ENCODE peak calls at places on chromosomes 6 and 20, in ten cellular contexts. H is CD8-positive, alpha-beta T cell; Y is CD8-positive, alpha-beta memory T cell; C is SK-N-SH; B is HepG2; P is A549; Z is lower lobe of right lung; I is CD4-positive, alpha-beta T cell; G is psoas muscle; M is body of pancreas. O is an unnamed sample.

GRCh38 chr20:38343107-38343797 is 3.0 kb upstream of the LBP start:
- DNase-seq in P (peak), C (no peak), B (peak), I (no peak), M (peak), Z (no peak), G (no peak), Y (no peak), H (no peak), O (no peak)

GRCh38 chr6:7243188-7243942 is 69.6 kb downstream of the SSR1 start:
- DNase-seq in B (peak), P (peak), M (peak), Y (peak), I (peak), Z (peak), C (peak), H (peak), G (no peak), O (no peak)

GRCh38 chr6:33698494-33698893 is 13.0 kb downstream of the UQCC2 start:
- DNase-seq in G (peak), Y (no peak), I (no peak), C (no peak), H (no peak), P (no peak), B (no peak), Z (peak), M (no peak), O (no peak)

GRCh38 chr20:61939691-61940360 is 125.9 kb downstream of the TAF4 start:
- DNase-seq in M (no peak), C (no peak), I (no peak), B (no peak), Y (no peak), G (no peak), P (no peak), Z (peak), H (no peak), O (no peak)

GRCh38 chr6:165821754-165822153 is 158.7 kb upstream of the PDE10A start:
- DNase-seq in Z (no peak), Y (no peak), I (no peak), H (no peak), C (no peak), M (no peak), B (no peak), G (no peak), P (no peak), O (no peak)

GRCh38 chr20:45771182-45771759 is 20.4 kb downstream of the WFDC3 start:
- DNase-seq in C (peak), M (peak), G (peak), P (peak), H (peak), B (peak), Z (peak), Y (peak), I (peak), O (peak)

GRCh38 chr6:40807484-40807883 is 220.3 kb upstream of the LRFN2 start:
- DNase-seq in G (no peak), M (no peak), P (peak), Z (no peak), I (no peak), C (no peak), Y (no peak), B (no peak), H (no peak), O (no peak)

GRCh38 chr6:119207973-119208725 is 129.7 kb upstream of the FAM184A start:
- DNase-seq in H (no peak), P (no peak), C (no peak), M (no peak), Y (no peak), G (no peak), B (no peak), Z (no peak), I (no peak), O (no peak)

GRCh38 chr6:158808442-158808833 is 10.7 kb downstream of the EZR start:
- DNase-seq in B (no peak), P (no peak), Y (no peak), I (no peak), M (no peak), H (no peak), G (no peak), Z (no peak), C (no peak), O (no peak)

GRCh38 chr20:10855031-10855430 is 181.2 kb upstream of the JAG1 start:
- DNase-seq in Y (no peak), B (no peak), Z (no peak), H (no peak), P (no peak), G (no peak), I (no peak), M (no peak), C (no peak), O (no peak)

GRCh38 chr20:10855778-10856177 is 182.0 kb upstream of the JAG1 start:
- DNase-seq in Y (no peak), B (no peak), P (no peak), G (no peak), C (no peak), I (no peak), M (no peak), Z (no peak), H (no peak), O (no peak)

GRCh38 chr20:10861086-10861485 is 187.3 kb upstream of the JAG1 start:
- DNase-seq in M (no peak), H (no peak), I (no peak), Y (no peak), Z (no peak), P (peak), B (no peak), C (no peak), G (no peak), O (no peak)

GRCh38 chr20:10856237-10856636 is 182.4 kb upstream of the JAG1 start:
- DNase-seq in G (no peak), I (no peak), Z (no peak), P (peak), C (no peak), Y (no peak), B (peak), M (no peak), H (no peak), O (no peak)

GRCh38 chr20:10857362-10858070 is 183.7 kb upstream of the JAG1 start:
- DNase-seq in G (no peak), B (peak), M (peak), H (no peak), C (no peak), I (no peak), P (peak), Y (no peak), Z (no peak), O (no peak)
- H3K27ac ChIP-seq in G (no peak), B (no peak), M (no peak), H (no peak), C (no peak), I (no peak), P (peak), Y (no peak), Z (peak), O (no peak)

GRCh38 chr6:9783567-9783966 is 631.3 kb downstream of the TFAP2A start:
- DNase-seq in H (no peak), P (no peak), M (no peak), C (no peak), G (no peak), Z (no peak), B (no peak), Y (no peak), I (no peak), O (no peak)
- H3K27ac ChIP-seq in H (no peak), P (no peak), M (no peak), C (no peak), G (no peak), Z (no peak), B (no peak), Y (no peak), I (no peak), O (no peak)

GRCh38 chr6:71567562-71567961 is 279.0 kb downstream of the OGFRL1 start:
- DNase-seq in C (no peak), Y (no peak), B (no peak), H (no peak), P (no peak), I (no peak), G (no peak), Z (no peak), M (no peak), O (no peak)
- H3K27ac ChIP-seq in C (no peak), Y (no peak), B (no peak), H (no peak), P (no peak), I (no peak), G (no peak), Z (no peak), M (no peak), O (no peak)

DNA sequence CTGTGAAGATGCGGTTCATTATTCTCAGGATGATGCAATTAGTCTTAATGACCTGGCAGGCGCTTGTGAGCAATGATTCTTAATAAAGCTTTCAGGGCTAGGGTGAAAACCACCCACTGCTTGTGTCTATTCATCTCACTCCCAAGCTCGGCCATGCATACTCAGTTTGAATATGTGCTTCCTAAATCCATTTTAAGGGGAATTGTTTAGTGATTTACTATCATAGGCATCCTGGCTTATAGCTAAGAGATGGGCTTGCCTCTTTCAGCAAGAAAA is 141.1 kb upstream of the SLC24A3 start:
- DNase-seq in M (no peak), I (no peak), G (no peak), Z (no peak), Y (no peak), P (no peak), B (no peak), H (no peak), C (no peak), O (no peak)
- H3K27ac ChIP-seq in M (no peak), I (no peak), G (no peak), Z (no peak), Y (no peak), P (no peak), B (no peak), H (no peak), C (no peak), O (no peak)

GRCh38 chr6:44111434-44112417 is 15.5 kb downstream of the MRPL14 start:
- DNase-seq in Y (no peak), G (no peak), I (no peak), P (no peak), H (no peak), C (no peak), M (no peak), Z (no peak), B (peak), O (no peak)
- H3K27ac ChIP-seq in Y (no peak), G (peak), I (no peak), P (no peak), H (no peak), C (no peak), M (no peak), Z (no peak), B (peak), O (no peak)

DNA sequence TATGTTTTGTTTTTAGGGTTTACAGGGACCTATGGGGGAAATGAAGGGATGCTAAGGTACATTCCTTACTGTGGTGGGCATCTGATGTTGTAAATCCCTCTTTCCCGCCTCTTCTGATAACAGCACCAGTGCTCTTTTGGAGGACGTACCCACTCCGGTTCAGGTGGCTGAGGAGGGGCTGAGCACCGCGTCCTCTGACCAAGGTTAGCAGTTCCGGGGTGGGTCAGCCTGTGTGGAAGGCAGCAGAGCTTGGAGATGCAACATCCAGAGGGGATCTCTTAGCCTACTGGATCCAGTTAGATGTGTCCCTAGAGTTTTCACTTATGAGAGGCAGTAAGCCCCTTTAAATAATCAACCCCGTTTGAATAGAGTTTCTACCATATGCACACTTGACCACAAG is 135.3 kb upstream of the KCNG1 start:
- DNase-seq in P (no peak), G (no peak), H (no peak), Z (no peak), M (no peak), I (no peak), B (no peak), C (no peak), Y (no peak), O (no peak)
- H3K27ac ChIP-seq in P (no peak), G (no peak), H (no peak), Z (no peak), M (no peak), I (no peak), B (no peak), C (no peak), Y (no peak), O (no peak)

GRCh38 chr20:32216396-32217142 is 8.9 kb downstream of the POFUT1 start:
- DNase-seq in P (no peak), Z (no peak), B (no peak), G (no peak), C (no peak), H (no peak), M (no peak), I (no peak), Y (no peak), O (no peak)
- H3K27ac ChIP-seq in P (no peak), Z (no peak), B (no peak), G (no peak), C (no peak), H (no peak), M (no peak), I (no peak), Y (no peak), O (no peak)

GRCh38 chr6:154689654-154690053 is 43.6 kb upstream of the SCAF8 start:
- DNase-seq in H (no peak), B (no peak), M (no peak), C (no peak), P (no peak), Y (no peak), I (no peak), Z (no peak), G (no peak), O (no peak)
- H3K27ac ChIP-seq in H (no peak), B (no peak), M (no peak), C (no peak), P (no peak), Y (no peak), I (no peak), Z (no peak), G (no peak), O (no peak)

O was measured in iPS DF 6.9.